ENCODE peak calls at places on chromosomes 12 and 14, in ten cellular contexts. Z is WERI-Rb-1, B is GM23248, F is stomach, U is iPS DF 6.9, K is ovary, E is substantia nigra, H is breast epithelium, N is cardiac muscle cell, A is tibial artery. G is an unnamed sample.

GRCh38 chr12:58393152-58393551 is 451.8 kb downstream of the ATP23 start:
- DNase-seq in A (no peak), N (no peak), K (no peak), U (no peak), F (no peak), Z (no peak), H (no peak), E (no peak), B (peak; percentile 53), G (no peak)

GRCh38 chr14:35821546-35822411 is 4.4 kb upstream of the BRMS1L start:
- DNase-seq in K (no peak), F (no peak), N (peak; percentile 43), U (no peak), E (no peak), H (no peak), A (no peak), B (peak; percentile 76), Z (peak; percentile 29), G (no peak)

GRCh38 chr12:119715268-119715620 is 47.3 kb downstream of the PRKAB1 start:
- DNase-seq in Z (no peak), B (no peak), N (no peak), A (no peak), E (no peak), H (no peak), U (no peak), F (no peak), K (no peak), G (no peak)

GRCh38 chr12:28424965-28425364 is 234.7 kb downstream of the CCDC91 start:
- DNase-seq in Z (no peak), A (no peak), F (peak; percentile 41), K (peak; percentile 22), B (no peak), N (peak; percentile 16), H (no peak), U (no peak), E (no peak), G (no peak)

GRCh38 chr12:93379432-93380308 is 1.9 kb downstream of the NUDT4 start:
- DNase-seq in A (no peak), N (no peak), U (no peak), K (no peak), H (no peak), Z (no peak), F (no peak), E (no peak), B (peak; percentile 56), G (no peak)

GRCh38 chr12:132187646-132188450 is 43.6 kb downstream of the NOC4L start:
- DNase-seq in F (no peak), A (no peak), Z (no peak), K (no peak), B (no peak), U (no peak), N (no peak), E (no peak), H (no peak), G (no peak)

GRCh38 chr12:52811191-52812072 is 2.5 kb downstream of the KRT4 start:
- DNase-seq in Z (no peak), K (no peak), A (no peak), U (no peak), N (no peak), F (no peak), B (no peak), H (no peak), E (no peak), G (no peak)

GRCh38 chr12:95072900-95073697 is at the start of gene NR2C1:
- DNase-seq in E (peak; percentile 84), B (peak; percentile 96), A (peak; percentile 90), N (peak; percentile 96), Z (peak; percentile 95), H (peak; percentile 82), F (peak; percentile 88), K (peak; percentile 94), U (peak; percentile 91), G (peak; percentile 89)

GRCh38 chr12:11917501-11917900 is 153.2 kb upstream of the BCL2L14 start:
- DNase-seq in K (no peak), E (no peak), H (no peak), U (no peak), A (no peak), N (no peak), Z (peak; percentile 39), B (no peak), F (no peak), G (no peak)

GRCh38 chr12:124804011-124804621 is 59.5 kb downstream of the SCARB1 start:
- DNase-seq in B (peak; percentile 13), Z (no peak), U (no peak), A (no peak), H (peak; percentile 82), F (peak; percentile 75), K (no peak), E (peak; percentile 9), N (no peak), G (peak; percentile 60)

GRCh38 chr12:78628701-78629100 is 235.9 kb upstream of the SYT1 start:
- DNase-seq in A (no peak), N (no peak), U (no peak), F (no peak), B (no peak), Z (no peak), E (no peak), K (no peak), H (no peak), G (no peak)

GRCh38 chr12:31008241-31008711 is 65.4 kb upstream of the DDX11 start:
- DNase-seq in A (no peak), F (no peak), B (no peak), H (no peak), K (no peak), N (no peak), Z (no peak), E (no peak), U (no peak), G (no peak)

GRCh38 chr12:69331846-69332684 is 16.1 kb upstream of the LYZ start:
- DNase-seq in F (no peak), N (no peak), E (no peak), Z (no peak), K (no peak), B (peak; percentile 4), H (no peak), A (no peak), U (no peak), G (no peak)

GRCh38 chr12:116962197-116962596 is 51.4 kb downstream of the FBXW8 start:
- DNase-seq in N (no peak), H (no peak), U (no peak), B (no peak), Z (no peak), F (no peak), K (no peak), E (no peak), A (no peak), G (no peak)

GRCh38 chr14:103727313-103728000 is 11.8 kb downstream of the ZFYVE21 start:
- DNase-seq in B (no peak), E (no peak), N (no peak), F (peak; percentile 73), A (no peak), U (no peak), H (no peak), Z (no peak), K (no peak), G (peak; percentile 46)

GRCh38 chr12:66709444-66709773 is 30.5 kb upstream of the GRIP1 start:
- DNase-seq in E (no peak), Z (no peak), N (no peak), A (no peak), B (no peak), K (no peak), H (no peak), F (no peak), U (no peak), G (no peak)

GRCh38 chr14:101865288-101865687 is 99.1 kb upstream of the DYNC1H1 start:
- DNase-seq in A (no peak), H (no peak), U (no peak), K (no peak), Z (no peak), N (no peak), F (no peak), E (no peak), B (no peak), G (no peak)

GRCh38 chr14:97408937-97409860 is 612.0 kb downstream of the VRK1 start:
- DNase-seq in A (no peak), F (no peak), N (no peak), E (no peak), H (no peak), Z (no peak), U (no peak), K (no peak), B (no peak), G (no peak)

GRCh38 chr12:119115296-119115905 is 63.3 kb upstream of the HSPB8 start:
- DNase-seq in A (no peak), K (no peak), Z (peak; percentile 47), U (peak; percentile 61), E (no peak), F (no peak), B (peak; percentile 58), N (peak; percentile 81), H (no peak), G (peak; percentile 3)

GRCh38 chr12:26176725-26177124 is 18.6 kb upstream of the SSPN start:
- DNase-seq in F (no peak), B (no peak), A (no peak), U (no peak), E (no peak), H (no peak), Z (no peak), N (no peak), K (no peak), G (no peak)

GRCh38 chr12:125194999-125195398 is 129.8 kb downstream of the AACS start:
- DNase-seq in F (no peak), A (no peak), B (no peak), K (no peak), Z (no peak), E (no peak), U (no peak), H (no peak), N (peak; percentile 45), G (no peak)

GRCh38 chr12:108508243-108508642 is 6.8 kb upstream of the FICD start:
- DNase-seq in Z (no peak), A (no peak), N (no peak), F (no peak), E (no peak), B (peak; percentile 46), H (no peak), U (no peak), K (no peak), G (no peak)
- H3K27ac ChIP-seq in Z (no peak overlapping the region), A (no peak overlapping the region), N (no peak overlapping the region), F (no peak overlapping the region), E (no peak overlapping the region), B (no peak overlapping the region), H (no peak overlapping the region), U (no peak overlapping the region), K (no peak overlapping the region), G (peak overlapping the region; percentile 91)

GRCh38 chr14:104801284-104802119 is 601 bp downstream of the ZBTB42 start:
- DNase-seq in U (no peak), K (no peak), A (no peak), N (no peak), Z (no peak), H (no peak), E (no peak), F (peak; percentile 60), B (no peak), G (no peak)
- H3K27ac ChIP-seq in U (no peak overlapping the region), K (peak overlapping the region; percentile 96), A (peak overlapping the region; percentile 99), N (no peak overlapping the region), Z (no peak overlapping the region), H (peak overlapping the region; percentile 98), E (no peak overlapping the region), F (peak overlapping the region; percentile 98), B (no peak overlapping the region), G (no peak overlapping the region)

GRCh38 chr14:51644215-51644969 is 7.3 kb upstream of the FRMD6 start:
- DNase-seq in B (peak; percentile 56), E (no peak), U (no peak), H (no peak), Z (no peak), N (no peak), F (no peak), K (no peak), A (no peak), G (no peak)
- H3K27ac ChIP-seq in B (peak overlapping the region; percentile 97), E (no peak overlapping the region), U (no peak overlapping the region), H (no peak overlapping the region), Z (no peak overlapping the region), N (no peak overlapping the region), F (no peak overlapping the region), K (no peak overlapping the region), A (no peak overlapping the region), G (no peak overlapping the region)

GRCh38 chr12:122909442-122910288 is 13.7 kb upstream of the VPS37B start:
- DNase-seq in B (no peak), H (peak; percentile 76), A (no peak), Z (no peak), U (no peak), F (no peak), K (no peak), N (peak; percentile 77), E (peak; percentile 38), G (peak; percentile 45)
- H3K27ac ChIP-seq in B (no peak overlapping the region), H (peak overlapping the region; percentile 70), A (no peak overlapping the region), Z (no peak overlapping the region), U (no peak overlapping the region), F (no peak overlapping the region), K (no peak overlapping the region), N (peak overlapping the region; percentile 93), E (peak overlapping the region; percentile 35), G (peak overlapping the region; percentile 75)

G was measured in caudate nucleus.